ENCODE peak calls at places on chromosomes 11 and 22, in four cellular contexts. O is H9, Q is mesenchymal stem cell, I is neuronal stem cell. N is an unnamed sample.

GRCh38 chr11:114258696-114259095 is 37.5 kb upstream of the NNMT start:
- DNase-seq in Q (no peak), I (no peak), O (no peak), N (no peak)

GRCh38 chr22:41830174-41830573 is 2.7 kb upstream of the SREBF2 start:
- DNase-seq in Q (no peak), I (no peak), O (peak), N (no peak)

GRCh38 chr11:105968021-105968697 is 53.9 kb downstream of the MSANTD4 start:
- DNase-seq in I (no peak), Q (peak), O (no peak), N (no peak)

GRCh38 chr22:33380789-33381530 is 322.8 kb upstream of the SYN3 start:
- DNase-seq in I (no peak), O (no peak), Q (peak), N (peak)

GRCh38 chr22:49307071-49307830 is 520.4 kb downstream of the BRD1 start:
- DNase-seq in Q (no peak), O (peak), I (no peak), N (no peak)

GRCh38 chr22:46737976-46738641 is at the start of gene CERK:
- DNase-seq in Q (peak), O (peak), I (peak), N (peak)

GRCh38 chr11:69894126-69895047 is 75.2 kb upstream of the FGF3 start:
- DNase-seq in Q (no peak), I (no peak), O (no peak), N (peak)

GRCh38 chr11:12053606-12054361 is 45.4 kb upstream of the DKK3 start:
- DNase-seq in O (no peak), Q (peak), I (no peak), N (no peak)

GRCh38 chr22:32533265-32534068 is 58.9 kb downstream of the FBXO7 start:
- DNase-seq in Q (peak), O (no peak), I (no peak), N (peak)

GRCh38 chr11:20090654-20091374 is 69.5 kb downstream of the DBX1 start:
- DNase-seq in I (no peak), Q (no peak), O (no peak), N (no peak)

GRCh38 chr11:61495801-61496601 is 12.5 kb upstream of the LRRC10B start:
- DNase-seq in O (no peak), I (no peak), Q (no peak), N (no peak)

GRCh38 chr22:32079110-32080089 is 36.3 kb downstream of the SLC5A1 start:
- DNase-seq in O (peak), I (no peak), Q (peak), N (peak)

GRCh38 chr11:15577519-15577918 is 462.8 kb downstream of the INSC start:
- DNase-seq in I (no peak), O (no peak), Q (peak), N (no peak)

GRCh38 chr11:102727890-102728289 is 3.1 kb upstream of the MMP8 start:
- DNase-seq in I (no peak), Q (peak), O (no peak), N (no peak)

GRCh38 chr22:24466831-24467249 is 28.3 kb upstream of the UPB1 start:
- DNase-seq in Q (peak), I (no peak), O (no peak), N (no peak)

GRCh38 chr22:35656284-35656752 is 8.1 kb downstream of the APOL6 start:
- DNase-seq in Q (peak), I (no peak), O (no peak), N (peak)

GRCh38 chr11:17477084-17477333 is 364 bp upstream of the ABCC8 start:
- DNase-seq in I (no peak), Q (no peak), O (no peak), N (no peak)

GRCh38 chr11:64834723-64835615 is 9.5 kb downstream of the CDC42BPG start:
- DNase-seq in Q (no peak), O (no peak), I (no peak), N (peak)

GRCh38 chr22:38681784-38682335 is at the start of gene TOMM22:
- DNase-seq in I (peak), O (peak), Q (peak), N (peak)

GRCh38 chr11:109695696-109696095 is 273.7 kb downstream of the C11orf87 start:
- DNase-seq in O (no peak), Q (peak), I (no peak), N (no peak)

GRCh38 chr11:86743223-86744118 is 56.9 kb upstream of the PRSS23 start:
- DNase-seq in I (no peak), O (no peak), Q (peak), N (peak)

GRCh38 chr11:118572914-118573550 is 823 bp downstream of the ARCN1 start:
- DNase-seq in I (peak), Q (peak), O (no peak), N (peak)

GRCh38 chr11:63492441-63492840 is 1.5 kb upstream of the PLAAT5 start:
- DNase-seq in O (no peak), Q (no peak), I (no peak), N (peak)

GRCh38 chr11:63489879-63490278 is 1.1 kb downstream of the PLAAT5 start:
- DNase-seq in O (peak), I (no peak), Q (no peak), N (no peak)

GRCh38 chr11:63491614-63492372 is 826 bp upstream of the PLAAT5 start:
- DNase-seq in O (no peak), I (no peak), Q (no peak), N (peak)

GRCh38 chr11:63491240-63491587 is 247 bp upstream of the PLAAT5 start:
- DNase-seq in O (no peak), Q (no peak), I (no peak), N (no peak)

DNA sequence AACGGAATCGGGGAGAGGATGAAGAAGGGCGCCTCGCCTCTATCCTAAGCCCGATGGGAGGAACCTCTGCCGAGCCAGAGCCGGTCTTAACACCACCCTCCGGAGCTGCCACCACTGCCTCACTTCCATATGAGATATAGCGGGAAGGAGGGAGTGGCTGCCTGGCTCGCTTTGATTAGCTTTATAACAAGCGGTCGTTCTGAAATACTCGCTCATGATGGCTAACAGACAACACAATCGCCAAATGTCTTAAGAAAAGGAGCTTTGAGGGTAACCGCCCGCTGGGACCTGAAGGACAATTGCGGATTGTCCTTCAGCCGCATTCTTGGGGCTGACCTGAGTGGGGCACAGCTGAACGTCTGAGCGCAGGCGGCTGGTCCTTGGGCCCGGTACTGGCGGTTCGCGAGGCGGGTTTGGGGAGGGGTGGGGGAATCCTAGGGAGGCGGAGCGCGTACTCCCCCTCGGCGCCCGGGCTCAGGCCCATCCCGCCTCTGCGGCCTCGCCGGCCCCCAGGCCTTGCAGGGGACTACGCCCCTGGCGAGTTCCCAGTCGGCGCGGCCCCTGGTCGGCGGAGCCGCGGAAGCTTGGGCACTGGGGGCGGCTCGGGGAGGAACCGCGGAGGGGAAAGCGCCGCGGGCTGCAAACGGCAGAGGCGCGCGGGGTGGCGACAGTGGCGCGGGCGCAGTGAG is at the start of gene PLAAT5:
- DNase-seq in O (peak), Q (no peak), I (peak), N (no peak)
- H2BK12ac ChIP-seq in O (no peak), Q (no peak), I (peak), N (peak)

GRCh38 chr11:29255401-29255800 is 761.4 kb downstream of the KCNA4 start:
- DNase-seq in I (no peak), Q (no peak), O (no peak), N (no peak)

GRCh38 chr11:29256580-29256979 is 760.2 kb downstream of the KCNA4 start:
- DNase-seq in O (no peak), I (no peak), Q (no peak), N (no peak)

GRCh38 chr11:29249713-29250112 is 767.1 kb downstream of the KCNA4 start:
- DNase-seq in O (no peak), I (no peak), Q (no peak), N (no peak)

GRCh38 chr11:29251738-29252137 is 765.1 kb downstream of the KCNA4 start:
- DNase-seq in Q (no peak), I (no peak), O (no peak), N (no peak)
- H2BK12ac ChIP-seq in Q (no peak), I (no peak), O (no peak), N (no peak)

DNA sequence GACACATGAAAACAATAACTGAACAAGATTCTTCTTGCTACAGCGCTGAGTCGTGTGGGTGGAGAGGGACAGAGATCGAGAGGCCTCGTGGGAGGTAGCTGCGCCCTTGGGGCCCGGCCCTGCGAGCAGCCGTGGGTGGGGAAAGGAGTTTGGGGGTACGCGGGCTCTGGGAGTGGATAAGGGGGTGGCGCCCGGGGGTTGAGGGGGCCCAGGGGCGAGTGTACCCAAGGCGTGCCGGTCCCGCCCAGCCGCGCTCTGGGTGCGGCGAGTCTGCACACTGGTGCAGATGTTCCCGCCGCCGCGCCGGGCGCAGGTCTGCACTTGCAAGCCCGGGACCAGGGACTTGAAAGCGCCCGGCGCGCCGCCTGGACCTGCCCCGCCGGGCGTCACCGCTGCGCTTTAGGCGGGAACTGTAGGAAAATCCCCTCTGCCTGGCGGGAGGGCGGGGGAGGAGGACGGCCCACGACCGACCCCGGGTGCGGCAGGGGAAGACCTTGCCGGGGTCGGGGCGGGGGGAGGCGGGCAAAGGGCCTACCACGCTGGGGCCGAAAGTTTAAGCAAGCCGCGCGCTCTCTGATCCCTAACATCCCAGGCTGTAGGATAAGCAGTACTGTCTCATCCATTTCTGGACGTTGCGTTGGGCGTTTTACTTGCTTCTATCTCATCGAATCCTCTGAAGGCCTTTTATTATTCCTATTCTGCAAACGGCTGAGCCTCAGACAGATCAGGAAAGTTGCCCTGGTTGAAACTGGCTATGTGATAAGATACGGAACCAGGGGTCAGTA is 1.4 kb upstream of the KREMEN1 start:
- DNase-seq in Q (peak), O (peak), I (peak), N (peak)
- H2BK12ac ChIP-seq in Q (no peak), O (no peak), I (no peak), N (no peak)

GRCh38 chr11:95067828-95068244 is 1.1 kb downstream of the SRSF8 start:
- DNase-seq in I (no peak), Q (no peak), O (no peak), N (no peak)
- H2BK12ac ChIP-seq in I (no peak), Q (no peak), O (no peak), N (peak)

DNA sequence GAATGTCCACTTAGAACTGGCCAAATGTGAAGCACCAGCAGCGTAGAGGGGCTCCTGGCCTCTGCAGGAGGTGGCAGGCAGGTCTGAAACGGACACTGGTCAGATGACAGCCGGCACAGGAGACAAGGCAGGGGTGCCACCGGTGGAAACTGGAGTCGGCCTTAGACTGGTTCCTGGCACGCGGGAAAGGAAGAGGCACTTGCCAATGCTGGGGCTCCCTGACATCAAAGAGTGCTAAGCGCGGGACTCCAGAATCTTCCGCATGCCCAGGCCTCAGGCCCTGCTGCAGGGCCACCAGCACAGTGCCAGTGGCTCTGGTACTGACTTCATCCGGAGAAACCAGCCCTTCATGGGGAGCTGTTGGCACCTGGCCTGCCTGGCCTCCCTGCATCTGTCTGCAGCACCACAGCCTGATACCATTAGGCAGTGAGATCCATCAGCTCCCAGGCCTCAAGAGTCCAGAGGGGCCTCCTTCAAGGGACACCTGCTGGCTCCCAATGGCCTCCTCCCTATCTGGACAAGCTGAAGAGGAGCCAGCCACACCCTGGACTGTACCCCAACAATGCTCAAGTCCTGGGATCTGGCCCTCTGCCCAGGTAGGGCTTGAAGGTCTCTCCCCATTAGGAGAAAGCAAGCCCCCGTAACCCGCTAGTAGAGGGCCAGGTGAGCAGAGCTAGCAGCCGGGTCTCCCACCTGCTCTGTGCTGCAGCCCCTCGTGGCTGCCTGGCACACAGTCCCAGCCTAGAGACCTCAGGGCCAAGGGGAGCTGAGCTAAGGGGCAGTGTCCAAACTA is 29.7 kb upstream of the GNB1L start:
- DNase-seq in Q (no peak), I (no peak), O (no peak), N (no peak)
- H2BK12ac ChIP-seq in Q (peak), I (peak), O (peak), N (peak)

DNA sequence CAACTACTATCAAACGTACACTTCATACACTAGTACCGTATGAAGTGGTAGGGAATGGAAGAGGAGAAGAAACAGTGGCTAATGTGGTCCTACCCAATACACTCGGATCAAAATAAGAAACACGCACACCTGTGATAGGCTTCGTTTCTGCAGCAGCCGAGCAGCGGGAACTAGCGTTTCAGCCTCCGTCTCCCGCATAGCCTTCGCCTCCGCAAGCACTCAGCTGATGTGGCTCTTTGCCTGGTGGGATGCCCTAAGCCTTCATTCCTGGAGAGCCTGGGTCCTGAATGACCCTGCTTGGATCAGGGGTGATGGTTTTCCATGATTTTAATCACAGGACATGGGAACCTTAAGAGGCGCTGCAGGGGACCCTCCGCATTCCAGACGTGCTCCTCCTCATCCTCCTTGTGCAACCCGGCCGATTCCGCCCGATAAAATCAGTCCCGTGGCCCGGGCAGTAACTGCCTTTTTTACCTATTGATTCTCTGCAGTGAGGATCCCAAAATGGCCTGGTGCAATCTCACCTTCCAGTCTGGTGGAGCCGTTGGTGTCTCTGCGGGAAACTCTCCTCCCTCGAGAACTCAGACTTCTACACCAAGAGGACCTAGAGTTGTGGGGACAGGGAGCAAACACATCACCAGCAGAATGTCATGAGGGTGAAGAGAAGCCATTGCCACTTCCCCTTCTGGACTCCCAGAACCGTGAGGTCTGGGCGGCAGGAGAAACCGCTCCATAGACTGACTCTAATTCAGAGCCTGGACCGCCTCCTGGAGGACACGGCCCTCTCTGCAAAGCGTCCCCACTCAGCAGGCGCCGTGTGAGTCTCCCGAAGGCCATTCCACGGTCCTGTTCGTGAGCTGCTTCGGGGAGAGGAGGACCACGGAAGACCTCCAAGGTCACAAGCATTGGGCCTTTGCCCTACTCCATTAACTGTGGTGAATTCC is 8.1 kb downstream of the C11orf21 start:
- DNase-seq in I (no peak), O (peak), Q (no peak), N (peak)
- H2BK12ac ChIP-seq in I (no peak), O (no peak), Q (no peak), N (no peak)

GRCh38 chr11:131201674-131202073 is 168.7 kb upstream of the NTM start:
- DNase-seq in O (no peak), I (no peak), Q (no peak), N (no peak)

GRCh38 chr11:131203041-131203440 is 167.4 kb upstream of the NTM start:
- DNase-seq in O (no peak), Q (no peak), I (no peak), N (no peak)

GRCh38 chr11:131206671-131207070 is 163.7 kb upstream of the NTM start:
- DNase-seq in O (no peak), I (no peak), Q (no peak), N (no peak)

DNA sequence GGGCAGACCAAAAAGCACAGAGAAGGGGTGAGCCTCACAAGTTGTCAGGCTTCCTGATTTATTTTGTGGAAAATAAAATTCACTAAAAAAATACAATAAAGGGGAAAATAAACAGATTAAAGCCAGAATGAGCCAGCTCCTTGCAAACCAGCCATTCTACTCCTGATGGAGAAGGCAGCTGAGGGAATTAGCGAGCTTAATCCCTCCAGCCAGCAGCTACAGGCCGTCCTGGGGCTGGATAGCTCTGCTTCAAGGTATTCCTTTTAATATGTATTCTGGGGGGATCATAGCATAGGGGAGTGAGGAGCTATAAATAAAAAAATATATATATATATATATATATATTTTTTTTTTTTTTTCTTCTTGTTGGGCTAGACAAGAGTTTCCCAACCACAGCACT is 165.4 kb upstream of the NTM start:
- DNase-seq in I (no peak), Q (no peak), O (no peak), N (no peak)
- H2BK12ac ChIP-seq in I (no peak), Q (no peak), O (no peak), N (no peak)

DNA sequence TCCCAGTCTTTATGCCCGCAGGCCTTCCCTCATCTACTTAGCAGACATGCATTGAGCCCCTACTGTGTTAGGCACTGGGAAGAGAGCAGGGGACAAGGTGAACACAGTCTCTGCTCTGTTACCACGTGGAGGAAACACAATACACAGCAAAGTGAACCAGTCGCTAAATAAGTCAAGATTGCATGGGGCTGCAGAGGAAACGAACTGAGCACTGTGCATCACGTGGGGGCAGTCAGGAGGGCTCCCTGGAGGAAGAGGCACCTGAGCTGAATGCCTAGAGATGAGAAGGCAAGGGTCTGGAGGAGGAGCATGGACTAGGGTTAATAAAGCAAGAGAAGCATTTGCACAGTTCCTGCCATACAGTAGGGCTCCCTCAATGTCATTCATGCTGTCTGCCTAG is 102.7 kb downstream of the MN1 start:
- DNase-seq in Q (no peak), I (no peak), O (no peak), N (no peak)
- H2BK12ac ChIP-seq in Q (no peak), I (no peak), O (no peak), N (no peak)